ENCODE peak calls at places on chromosome 12, in four cellular contexts. C, D, X and V are unnamed samples. For H3K4me1 and H3K9me3, the result is how much of the 10 kb centered on the place peaks cover.

GRCh38 chr12:21248679-21249078 is 86.0 kb downstream of the SLCO1A2 start:
- DNase-seq in D (no peak), C (no peak), X (no peak), V (no peak)

GRCh38 chr12:111766608-111767361 is at the start of gene ALDH2:
- DNase-seq in D (peak), C (peak), X (peak), V (peak)

GRCh38 chr12:75650100-75650499 is 138.7 kb upstream of the KRR1 start:
- DNase-seq in D (no peak), C (no peak), X (no peak), V (no peak)

GRCh38 chr12:114850853-114851252 is 166.9 kb upstream of the TBX3 start:
- DNase-seq in D (no peak), C (no peak), X (no peak), V (no peak)

GRCh38 chr12:70251226-70251625 is 8.0 kb downstream of the CNOT2 start:
- DNase-seq in X (no peak), C (no peak), D (no peak), V (no peak)

GRCh38 chr12:131132118-131132892 is 178.6 kb downstream of the ADGRD1 start:
- DNase-seq in D (peak), C (peak), X (peak), V (peak)

GRCh38 chr12:107091989-107092641 is 1.2 kb downstream of the CRY1 start:
- DNase-seq in C (no peak), X (peak), D (no peak), V (peak)

GRCh38 chr12:55816876-55817351 is 610 bp downstream of the SARNP start:
- DNase-seq in D (no peak), X (no peak), C (no peak), V (no peak)

GRCh38 chr12:69698054-69698453 is 1.0 kb downstream of the BEST3 start:
- DNase-seq in C (no peak), X (no peak), D (no peak), V (no peak)

GRCh38 chr12:3557136-3557697 is 66.2 kb downstream of the PRMT8 start:
- DNase-seq in X (no peak), C (no peak), D (peak), V (no peak)

GRCh38 chr12:42332301-42332894 is 6.4 kb downstream of the PPHLN1 start:
- DNase-seq in C (no peak), X (peak), D (no peak), V (peak)

GRCh38 chr12:95412826-95413311 is 61.1 kb upstream of the METAP2 start:
- DNase-seq in X (no peak), D (no peak), C (no peak), V (no peak)

GRCh38 chr12:124480469-124481256 is 86.7 kb downstream of the NCOR2 start:
- DNase-seq in X (peak), C (no peak), D (no peak), V (peak)

GRCh38 chr12:131220007-131220685 is 266.4 kb downstream of the ADGRD1 start:
- DNase-seq in C (no peak), X (no peak), D (peak), V (no peak)

GRCh38 chr12:105466231-105466900 is 135.9 kb downstream of the C12orf75 start:
- DNase-seq in X (no peak), C (peak), D (no peak), V (no peak)

GRCh38 chr12:131915774-131916173 is 13.3 kb upstream of the PUS1 start:
- DNase-seq in X (no peak), D (no peak), C (no peak), V (no peak)

GRCh38 chr12:13196302-13196921 is at the start of gene EMP1:
- DNase-seq in C (peak), X (peak), D (peak), V (peak)

GRCh38 chr12:82866227-82866803 is 179.6 kb downstream of the TMTC2 start:
- DNase-seq in C (no peak), D (no peak), X (no peak), V (no peak)

GRCh38 chr12:50087995-50088394 is 2.9 kb downstream of the SMARCD1 start:
- DNase-seq in D (no peak), X (no peak), C (peak), V (no peak)

GRCh38 chr12:111409403-111410228 is 3.9 kb downstream of the SH2B3 start:
- DNase-seq in C (peak), X (peak), D (peak), V (no peak)

GRCh38 chr12:104426926-104427546 is 29.7 kb upstream of the CHST11 start:
- DNase-seq in D (no peak), X (no peak), C (no peak), V (no peak)

GRCh38 chr12:53754196-53754595 is 2.4 kb upstream of the CISTR start:
- DNase-seq in C (no peak), D (no peak), X (no peak), V (no peak)

GRCh38 chr12:105480162-105480561 is 149.7 kb downstream of the C12orf75 start:
- DNase-seq in D (no peak), X (no peak), C (no peak), V (no peak)

GRCh38 chr12:42957136-42957535 is 367.6 kb upstream of the PRICKLE1 start:
- DNase-seq in D (no peak), X (no peak), C (no peak), V (no peak)

GRCh38 chr12:102120886-102121285 is 903 bp downstream of the PARPBP start:
- DNase-seq in C (no peak), D (no peak), X (no peak), V (peak)

GRCh38 chr12:12403264-12404248 is 46.7 kb downstream of the BORCS5 start:
- DNase-seq in D (no peak), C (no peak), X (no peak), V (peak)

GRCh38 chr12:47636908-47637780 is 68.7 kb downstream of the RPAP3 start:
- DNase-seq in X (no peak), D (no peak), C (peak), V (peak)

GRCh38 chr12:106409898-106410297 is 52.4 kb downstream of the POLR3B start:
- DNase-seq in X (no peak), D (no peak), C (no peak), V (no peak)

GRCh38 chr12:106651552-106651951 is 68.7 kb downstream of the RFX4 start:
- DNase-seq in C (no peak), D (no peak), X (no peak), V (no peak)

GRCh38 chr12:38892090-38892786 is 13.2 kb downstream of the CPNE8 start:
- DNase-seq in D (no peak), C (no peak), X (no peak), V (peak)

GRCh38 chr12:93572712-93573551 is 457 bp downstream of the SOCS2 start:
- DNase-seq in C (peak), X (peak), D (peak), V (peak)

DNA sequence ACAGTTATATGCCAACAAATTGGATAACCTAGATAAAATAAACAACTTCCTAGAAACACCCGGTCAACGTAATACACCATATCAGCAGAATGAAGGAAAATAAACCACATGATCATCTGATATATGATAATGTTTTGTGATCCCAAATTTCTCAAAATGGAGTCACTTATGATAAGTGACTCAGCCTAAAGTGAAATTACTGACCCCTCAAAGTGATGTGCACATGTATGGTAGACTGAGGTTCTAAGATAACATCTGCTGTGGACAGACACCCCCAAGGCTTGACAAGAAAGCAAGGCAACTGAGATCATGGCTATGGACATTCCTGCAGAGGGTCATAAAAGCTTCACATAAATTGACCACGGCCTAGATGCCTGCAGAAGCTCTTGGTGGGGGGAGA is 105.1 kb upstream of the DCN start:
- DNase-seq in X (no peak), D (no peak), C (no peak), V (no peak)
- H3K4me3 ChIP-seq in X (no peak), D (no peak), C (no peak), V (no peak)

DNA sequence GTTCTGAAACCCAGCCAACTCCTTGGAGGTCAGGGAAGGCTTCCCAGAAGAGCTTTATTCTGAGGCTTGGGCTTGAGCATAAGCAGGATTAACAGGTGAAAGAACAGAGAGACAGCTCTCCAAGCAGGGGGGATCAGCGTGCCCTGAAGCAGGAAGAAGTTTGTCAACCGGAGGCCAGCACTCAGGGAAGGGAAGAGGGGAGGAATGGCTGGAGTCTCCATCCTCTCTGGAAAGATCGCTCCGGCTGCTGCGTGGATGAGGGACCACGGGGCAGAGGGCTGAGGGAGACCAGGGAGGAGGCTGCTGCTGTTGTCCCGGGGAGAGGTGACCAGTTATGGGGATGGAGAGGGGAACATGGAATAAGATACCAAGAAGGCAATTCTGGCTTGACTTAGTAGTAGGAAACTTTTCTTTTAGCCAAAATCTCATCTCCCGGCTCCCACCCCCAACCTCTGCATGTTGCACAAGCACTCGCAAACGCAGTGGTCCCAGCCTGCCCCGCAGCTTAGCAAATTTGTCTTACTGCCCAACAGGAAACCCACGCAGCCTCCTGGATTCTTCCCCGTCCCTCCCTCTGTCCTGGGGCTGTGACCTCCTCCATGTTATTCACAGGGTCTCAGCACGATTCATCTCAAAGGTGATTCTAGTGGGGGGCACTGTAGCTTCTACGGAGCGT is 1.2 kb upstream of the SSH1 start:
- DNase-seq in X (no peak), C (peak), D (peak), V (no peak)
- H3K4me1 ChIP-seq in X (under half), C (under half), D (under half), V (under half)

GRCh38 chr12:34289431-34290190 is 267.3 kb downstream of the ALG10 start:
- DNase-seq in X (peak), D (peak), C (peak), V (no peak)

GRCh38 chr12:34290191-34290995 is 268.1 kb downstream of the ALG10 start:
- DNase-seq in D (no peak), C (peak), X (peak), V (no peak)

GRCh38 chr12:34287986-34288962 is 266.0 kb downstream of the ALG10 start:
- DNase-seq in D (peak), X (peak), C (peak), V (no peak)

GRCh38 chr12:34287437-34287836 is 265.1 kb downstream of the ALG10 start:
- DNase-seq in X (peak), C (peak), D (peak), V (no peak)

DNA sequence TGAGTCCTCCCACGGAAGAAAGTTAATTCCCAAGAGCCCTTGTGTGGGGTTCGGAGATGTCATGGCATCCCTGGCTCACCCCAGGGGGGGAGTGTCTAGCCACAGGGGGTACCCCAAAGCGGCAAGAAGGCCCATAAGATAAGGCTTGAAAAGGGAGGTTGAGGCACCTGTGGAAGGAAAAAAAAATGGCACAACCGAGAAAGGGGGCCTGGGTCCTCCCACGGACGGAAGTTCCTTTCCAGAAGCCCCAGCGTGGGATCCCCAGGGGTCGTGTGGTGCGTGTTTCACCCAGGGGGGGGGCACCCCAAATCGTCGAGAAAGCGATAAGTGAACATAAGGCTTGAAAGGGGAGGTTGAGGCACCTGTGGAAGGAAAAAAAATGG is 266.7 kb downstream of the ALG10 start:
- DNase-seq in D (no peak), C (peak), X (peak), V (no peak)
- H3K9me3 ChIP-seq in D (under half), C (under half), X (under half), V (under half)

GRCh38 chr12:851913-852312 is 97.6 kb downstream of the RAD52 start:
- DNase-seq in D (no peak), X (no peak), C (no peak), V (no peak)
- H3K4me3 ChIP-seq in D (peak), X (no peak), C (no peak), V (no peak)